ENCODE peak calls at places on chromosomes 12 and 14, in ten cellular contexts. One of them, this sample, is unnamed.

GRCh38 chr12:84738481-84738972 is 174.1 kb downstream of the SLC6A15 start:
- DNase-seq in AG20443: peak
- DNase-seq in heart right ventricle: no peak
- DNase-seq in adrenal gland: no peak
- DNase-seq in iris pigment epithelial cell: peak
- DNase-seq in CD8-positive, alpha-beta memory T cell: no peak
- DNase-seq in omental fat pad: no peak
- DNase-seq in C1 segment of cervical spinal cord: no peak
- DNase-seq in Caki2: peak
- DNase-seq in NCI-H2029 treated with DMSO at 0.1 percent for 48 hours: no peak
- DNase-seq in this sample: no peak

GRCh38 chr14:76755610-76756390 is 5.5 kb upstream of the VASH1 start:
- DNase-seq in iris pigment epithelial cell: no peak
- DNase-seq in Caki2: no peak
- DNase-seq in AG20443: no peak
- DNase-seq in CD8-positive, alpha-beta memory T cell: no peak
- DNase-seq in omental fat pad: no peak
- DNase-seq in NCI-H2029 treated with DMSO at 0.1 percent for 48 hours: no peak
- DNase-seq in C1 segment of cervical spinal cord: no peak
- DNase-seq in adrenal gland: no peak
- DNase-seq in heart right ventricle: no peak
- DNase-seq in this sample: no peak

GRCh38 chr12:113391145-113391544 is 12.5 kb downstream of the SDS start:
- DNase-seq in heart right ventricle: no peak
- DNase-seq in NCI-H2029 treated with DMSO at 0.1 percent for 48 hours: no peak
- DNase-seq in C1 segment of cervical spinal cord: no peak
- DNase-seq in Caki2: no peak
- DNase-seq in AG20443: peak
- DNase-seq in omental fat pad: no peak
- DNase-seq in CD8-positive, alpha-beta memory T cell: no peak
- DNase-seq in adrenal gland: no peak
- DNase-seq in iris pigment epithelial cell: no peak
- DNase-seq in this sample: no peak

GRCh38 chr12:89351489-89352241 is 636 bp downstream of the DUSP6 start:
- DNase-seq in Caki2: peak
- DNase-seq in NCI-H2029 treated with DMSO at 0.1 percent for 48 hours: no peak
- DNase-seq in CD8-positive, alpha-beta memory T cell: peak
- DNase-seq in heart right ventricle: peak
- DNase-seq in omental fat pad: no peak
- DNase-seq in adrenal gland: peak
- DNase-seq in iris pigment epithelial cell: no peak
- DNase-seq in AG20443: peak
- DNase-seq in C1 segment of cervical spinal cord: no peak
- DNase-seq in this sample: peak

GRCh38 chr12:359091-359490 is 30.0 kb downstream of the KDM5A start:
- DNase-seq in iris pigment epithelial cell: no peak
- DNase-seq in omental fat pad: no peak
- DNase-seq in Caki2: no peak
- DNase-seq in NCI-H2029 treated with DMSO at 0.1 percent for 48 hours: no peak
- DNase-seq in heart right ventricle: no peak
- DNase-seq in C1 segment of cervical spinal cord: no peak
- DNase-seq in adrenal gland: no peak
- DNase-seq in AG20443: no peak
- DNase-seq in CD8-positive, alpha-beta memory T cell: no peak
- DNase-seq in this sample: no peak

GRCh38 chr12:132513070-132513398 is 23.1 kb downstream of the FBRSL1 start:
- DNase-seq in iris pigment epithelial cell: peak
- DNase-seq in NCI-H2029 treated with DMSO at 0.1 percent for 48 hours: no peak
- DNase-seq in CD8-positive, alpha-beta memory T cell: no peak
- DNase-seq in AG20443: no peak
- DNase-seq in heart right ventricle: no peak
- DNase-seq in omental fat pad: no peak
- DNase-seq in Caki2: no peak
- DNase-seq in C1 segment of cervical spinal cord: no peak
- DNase-seq in adrenal gland: no peak
- DNase-seq in this sample: no peak

GRCh38 chr12:13976880-13977279 is 4.5 kb downstream of the GRIN2B start:
- DNase-seq in AG20443: no peak
- DNase-seq in iris pigment epithelial cell: no peak
- DNase-seq in Caki2: no peak
- DNase-seq in NCI-H2029 treated with DMSO at 0.1 percent for 48 hours: no peak
- DNase-seq in C1 segment of cervical spinal cord: no peak
- DNase-seq in CD8-positive, alpha-beta memory T cell: no peak
- DNase-seq in omental fat pad: no peak
- DNase-seq in heart right ventricle: no peak
- DNase-seq in adrenal gland: no peak
- DNase-seq in this sample: no peak

GRCh38 chr12:127628655-127629054 is 638.3 kb upstream of the TMEM132C start:
- DNase-seq in iris pigment epithelial cell: peak
- DNase-seq in CD8-positive, alpha-beta memory T cell: no peak
- DNase-seq in adrenal gland: no peak
- DNase-seq in omental fat pad: no peak
- DNase-seq in C1 segment of cervical spinal cord: no peak
- DNase-seq in Caki2: peak
- DNase-seq in AG20443: peak
- DNase-seq in heart right ventricle: no peak
- DNase-seq in NCI-H2029 treated with DMSO at 0.1 percent for 48 hours: no peak
- DNase-seq in this sample: no peak

GRCh38 chr12:92341333-92341691 is 195.7 kb upstream of the BTG1 start:
- DNase-seq in C1 segment of cervical spinal cord: no peak
- DNase-seq in heart right ventricle: no peak
- DNase-seq in iris pigment epithelial cell: no peak
- DNase-seq in AG20443: no peak
- DNase-seq in adrenal gland: no peak
- DNase-seq in NCI-H2029 treated with DMSO at 0.1 percent for 48 hours: no peak
- DNase-seq in CD8-positive, alpha-beta memory T cell: no peak
- DNase-seq in omental fat pad: no peak
- DNase-seq in Caki2: no peak
- DNase-seq in this sample: no peak

GRCh38 chr12:131911851-131912525 is 17.1 kb upstream of the PUS1 start:
- DNase-seq in NCI-H2029 treated with DMSO at 0.1 percent for 48 hours: no peak
- DNase-seq in heart right ventricle: no peak
- DNase-seq in CD8-positive, alpha-beta memory T cell: no peak
- DNase-seq in AG20443: no peak
- DNase-seq in iris pigment epithelial cell: no peak
- DNase-seq in Caki2: no peak
- DNase-seq in C1 segment of cervical spinal cord: no peak
- DNase-seq in adrenal gland: no peak
- DNase-seq in omental fat pad: no peak
- DNase-seq in this sample: no peak

GRCh38 chr12:45216297-45216982 is 545 bp downstream of the ANO6 start:
- DNase-seq in AG20443: peak
- DNase-seq in NCI-H2029 treated with DMSO at 0.1 percent for 48 hours: no peak
- DNase-seq in C1 segment of cervical spinal cord: peak
- DNase-seq in adrenal gland: peak
- DNase-seq in omental fat pad: peak
- DNase-seq in Caki2: peak
- DNase-seq in CD8-positive, alpha-beta memory T cell: peak
- DNase-seq in iris pigment epithelial cell: peak
- DNase-seq in heart right ventricle: peak
- DNase-seq in this sample: peak

GRCh38 chr12:48629541-48629940 is 52.5 kb downstream of the KANSL2 start:
- DNase-seq in AG20443: no peak
- DNase-seq in heart right ventricle: no peak
- DNase-seq in iris pigment epithelial cell: peak
- DNase-seq in omental fat pad: no peak
- DNase-seq in C1 segment of cervical spinal cord: no peak
- DNase-seq in adrenal gland: no peak
- DNase-seq in Caki2: no peak
- DNase-seq in NCI-H2029 treated with DMSO at 0.1 percent for 48 hours: no peak
- DNase-seq in CD8-positive, alpha-beta memory T cell: no peak
- DNase-seq in this sample: no peak

GRCh38 chr14:64879635-64880381 is at the start of gene SPTB:
- DNase-seq in heart right ventricle: peak
- DNase-seq in adrenal gland: peak
- DNase-seq in CD8-positive, alpha-beta memory T cell: peak
- DNase-seq in AG20443: peak
- DNase-seq in C1 segment of cervical spinal cord: no peak
- DNase-seq in NCI-H2029 treated with DMSO at 0.1 percent for 48 hours: no peak
- DNase-seq in omental fat pad: no peak
- DNase-seq in Caki2: peak
- DNase-seq in iris pigment epithelial cell: no peak
- DNase-seq in this sample: peak

GRCh38 chr12:102814691-102815367 is 102.2 kb downstream of the PAH start:
- DNase-seq in AG20443: no peak
- DNase-seq in iris pigment epithelial cell: no peak
- DNase-seq in adrenal gland: no peak
- DNase-seq in NCI-H2029 treated with DMSO at 0.1 percent for 48 hours: no peak
- DNase-seq in C1 segment of cervical spinal cord: no peak
- DNase-seq in Caki2: no peak
- DNase-seq in CD8-positive, alpha-beta memory T cell: no peak
- DNase-seq in omental fat pad: no peak
- DNase-seq in heart right ventricle: no peak
- DNase-seq in this sample: no peak

GRCh38 chr12:57694459-57695019 is 607 bp downstream of the OS9 start:
- DNase-seq in NCI-H2029 treated with DMSO at 0.1 percent for 48 hours: no peak
- DNase-seq in iris pigment epithelial cell: peak
- DNase-seq in AG20443: peak
- DNase-seq in omental fat pad: no peak
- DNase-seq in heart right ventricle: no peak
- DNase-seq in Caki2: no peak
- DNase-seq in adrenal gland: no peak
- DNase-seq in CD8-positive, alpha-beta memory T cell: no peak
- DNase-seq in C1 segment of cervical spinal cord: no peak
- DNase-seq in this sample: no peak

GRCh38 chr14:68412505-68413496 is 380.1 kb downstream of the ZFP36L1 start:
- DNase-seq in omental fat pad: no peak
- DNase-seq in heart right ventricle: no peak
- DNase-seq in Caki2: peak
- DNase-seq in iris pigment epithelial cell: no peak
- DNase-seq in adrenal gland: no peak
- DNase-seq in CD8-positive, alpha-beta memory T cell: no peak
- DNase-seq in AG20443: no peak
- DNase-seq in C1 segment of cervical spinal cord: no peak
- DNase-seq in NCI-H2029 treated with DMSO at 0.1 percent for 48 hours: no peak
- DNase-seq in this sample: no peak

GRCh38 chr12:106247731-106248176 is at the start of gene CKAP4:
- DNase-seq in CD8-positive, alpha-beta memory T cell: peak
- DNase-seq in heart right ventricle: peak
- DNase-seq in AG20443: peak
- DNase-seq in omental fat pad: no peak
- DNase-seq in NCI-H2029 treated with DMSO at 0.1 percent for 48 hours: no peak
- DNase-seq in adrenal gland: peak
- DNase-seq in Caki2: peak
- DNase-seq in iris pigment epithelial cell: peak
- DNase-seq in C1 segment of cervical spinal cord: peak
- DNase-seq in this sample: peak

GRCh38 chr12:70443274-70443673 is 77.2 kb downstream of the KCNMB4 start:
- DNase-seq in AG20443: no peak
- DNase-seq in omental fat pad: no peak
- DNase-seq in C1 segment of cervical spinal cord: no peak
- DNase-seq in iris pigment epithelial cell: peak
- DNase-seq in heart right ventricle: no peak
- DNase-seq in NCI-H2029 treated with DMSO at 0.1 percent for 48 hours: no peak
- DNase-seq in Caki2: no peak
- DNase-seq in CD8-positive, alpha-beta memory T cell: no peak
- DNase-seq in adrenal gland: no peak
- DNase-seq in this sample: no peak

GRCh38 chr12:6323340-6323994 is 13.0 kb downstream of the PLEKHG6 start:
- DNase-seq in adrenal gland: peak
- DNase-seq in Caki2: peak
- DNase-seq in iris pigment epithelial cell: peak
- DNase-seq in CD8-positive, alpha-beta memory T cell: peak
- DNase-seq in NCI-H2029 treated with DMSO at 0.1 percent for 48 hours: no peak
- DNase-seq in C1 segment of cervical spinal cord: peak
- DNase-seq in omental fat pad: no peak
- DNase-seq in AG20443: peak
- DNase-seq in heart right ventricle: peak
- DNase-seq in this sample: peak

GRCh38 chr12:22447223-22447622 is 97.1 kb downstream of the C2CD5 start:
- DNase-seq in iris pigment epithelial cell: peak
- DNase-seq in CD8-positive, alpha-beta memory T cell: no peak
- DNase-seq in heart right ventricle: no peak
- DNase-seq in AG20443: no peak
- DNase-seq in adrenal gland: no peak
- DNase-seq in Caki2: no peak
- DNase-seq in omental fat pad: no peak
- DNase-seq in NCI-H2029 treated with DMSO at 0.1 percent for 48 hours: peak
- DNase-seq in C1 segment of cervical spinal cord: no peak
- DNase-seq in this sample: no peak

GRCh38 chr12:48882325-48882687 is 16.6 kb upstream of the RND1 start:
- DNase-seq in C1 segment of cervical spinal cord: no peak
- DNase-seq in heart right ventricle: peak
- DNase-seq in AG20443: peak
- DNase-seq in NCI-H2029 treated with DMSO at 0.1 percent for 48 hours: no peak
- DNase-seq in iris pigment epithelial cell: peak
- DNase-seq in Caki2: no peak
- DNase-seq in adrenal gland: peak
- DNase-seq in omental fat pad: no peak
- DNase-seq in CD8-positive, alpha-beta memory T cell: no peak
- DNase-seq in this sample: no peak

GRCh38 chr12:46259713-46260112 is 9.1 kb downstream of the SLC38A1 start:
- DNase-seq in Caki2: no peak
- DNase-seq in NCI-H2029 treated with DMSO at 0.1 percent for 48 hours: no peak
- DNase-seq in CD8-positive, alpha-beta memory T cell: no peak
- DNase-seq in adrenal gland: no peak
- DNase-seq in AG20443: no peak
- DNase-seq in iris pigment epithelial cell: no peak
- DNase-seq in C1 segment of cervical spinal cord: no peak
- DNase-seq in omental fat pad: no peak
- DNase-seq in heart right ventricle: no peak
- DNase-seq in this sample: no peak

GRCh38 chr14:50085570-50086315 is 30.6 kb downstream of the VCPKMT start:
- DNase-seq in heart right ventricle: no peak
- DNase-seq in C1 segment of cervical spinal cord: no peak
- DNase-seq in omental fat pad: no peak
- DNase-seq in AG20443: peak
- DNase-seq in NCI-H2029 treated with DMSO at 0.1 percent for 48 hours: no peak
- DNase-seq in adrenal gland: no peak
- DNase-seq in CD8-positive, alpha-beta memory T cell: peak
- DNase-seq in Caki2: peak
- DNase-seq in iris pigment epithelial cell: peak
- DNase-seq in this sample: no peak

GRCh38 chr12:107320031-107320928 is 226.9 kb upstream of the CRY1 start:
- DNase-seq in C1 segment of cervical spinal cord: no peak
- DNase-seq in CD8-positive, alpha-beta memory T cell: peak
- DNase-seq in adrenal gland: no peak
- DNase-seq in Caki2: peak
- DNase-seq in NCI-H2029 treated with DMSO at 0.1 percent for 48 hours: peak
- DNase-seq in omental fat pad: no peak
- DNase-seq in AG20443: peak
- DNase-seq in heart right ventricle: peak
- DNase-seq in iris pigment epithelial cell: peak
- DNase-seq in this sample: peak

GRCh38 chr12:124347805-124348658 is 53.1 kb downstream of the RFLNA start:
- DNase-seq in AG20443: peak
- DNase-seq in heart right ventricle: no peak
- DNase-seq in C1 segment of cervical spinal cord: no peak
- DNase-seq in NCI-H2029 treated with DMSO at 0.1 percent for 48 hours: no peak
- DNase-seq in Caki2: no peak
- DNase-seq in CD8-positive, alpha-beta memory T cell: no peak
- DNase-seq in omental fat pad: no peak
- DNase-seq in adrenal gland: no peak
- DNase-seq in iris pigment epithelial cell: no peak
- DNase-seq in this sample: no peak

GRCh38 chr12:95789126-95790024 is 1.2 kb downstream of the NTN4 start:
- DNase-seq in adrenal gland: peak
- DNase-seq in NCI-H2029 treated with DMSO at 0.1 percent for 48 hours: no peak
- DNase-seq in omental fat pad: no peak
- DNase-seq in iris pigment epithelial cell: no peak
- DNase-seq in CD8-positive, alpha-beta memory T cell: no peak
- DNase-seq in Caki2: peak
- DNase-seq in heart right ventricle: peak
- DNase-seq in C1 segment of cervical spinal cord: no peak
- DNase-seq in AG20443: no peak
- DNase-seq in this sample: peak